ENCODE peak calls at places on chromosomes 3 and 15, in four cellular contexts. U is neuronal stem cell; T is CD8-positive, alpha-beta memory T cell; I is uterus. V is an unnamed sample.
A peak's percentile ranks its signal among the peaks of the same experiment; 100 is the strongest.

GRCh38 chr3:147630921-147631320 is 221.8 kb downstream of the ZIC1 start:
- DNase-seq in T (no peak), I (no peak), U (no peak), V (no peak)

GRCh38 chr15:94692697-94693096 is 461.3 kb downstream of the MCTP2 start:
- DNase-seq in I (no peak), U (no peak), T (no peak), V (no peak)

GRCh38 chr3:23590424-23590823 is 215.3 kb upstream of the UBE2E1 start:
- DNase-seq in U (no peak), T (no peak), I (no peak), V (no peak)

GRCh38 chr3:129383292-129383860 is 45.1 kb downstream of the EFCAB12 start:
- DNase-seq in U (peak; percentile 55), T (peak; percentile 6), I (peak; percentile 43), V (no peak)

GRCh38 chr3:37491343-37491742 is 317.0 kb upstream of the LRRFIP2 start:
- DNase-seq in U (no peak), T (no peak), I (no peak), V (no peak)

GRCh38 chr3:59263152-59263551 is 213.3 kb upstream of the CFAP20DC start:
- DNase-seq in I (no peak), U (no peak), T (no peak), V (no peak)

GRCh38 chr3:32106929-32107362 is 526 bp downstream of the GPD1L start:
- DNase-seq in U (no peak), I (peak; percentile 26), T (no peak), V (no peak)

GRCh38 chr3:58658508-58658907 is 8.1 kb downstream of the FAM3D start:
- DNase-seq in T (no peak), U (no peak), I (no peak), V (no peak)

GRCh38 chr15:69713726-69714559 is 261.3 kb downstream of the RPLP1 start:
- DNase-seq in I (no peak), T (peak; percentile 65), U (no peak), V (no peak)

GRCh38 chr15:99450896-99451358 is 114.9 kb upstream of the MEF2A start:
- DNase-seq in U (no peak), I (peak; percentile 76), T (no peak), V (no peak)

GRCh38 chr3:23344886-23345285 is 141.8 kb downstream of the UBE2E2 start:
- DNase-seq in I (no peak), U (no peak), T (no peak), V (no peak)

GRCh38 chr15:50119063-50119700 is at the start of gene ATP8B4:
- DNase-seq in U (peak; percentile 46), T (no peak), I (no peak), V (no peak)

GRCh38 chr3:150252462-150252861 is 155.6 kb upstream of the TSC22D2 start:
- DNase-seq in I (no peak), T (no peak), U (no peak), V (no peak)

GRCh38 chr15:93523490-93523889 is 434.5 kb upstream of the RGMA start:
- DNase-seq in T (no peak), U (no peak), I (no peak), V (no peak)

GRCh38 chr3:102457644-102458043 is 22.8 kb downstream of the ZPLD1 start:
- DNase-seq in I (no peak), U (no peak), T (no peak), V (no peak)

GRCh38 chr3:188947401-188947982 is 224.3 kb upstream of the TPRG1 start:
- DNase-seq in I (peak; percentile 91), T (no peak), U (peak; percentile 89), V (no peak)

GRCh38 chr3:71425491-71426071 is 157.9 kb downstream of the FOXP1 start:
- DNase-seq in I (no peak), T (no peak), U (no peak), V (no peak)

GRCh38 chr3:108513961-108514360 is 3.6 kb upstream of the MYH15 start:
- DNase-seq in U (no peak), T (no peak), I (no peak), V (no peak)

GRCh38 chr15:80550219-80550909 is 144.7 kb upstream of the ABHD17C start:
- DNase-seq in U (no peak), I (no peak), T (no peak), V (no peak)

GRCh38 chr3:170483485-170484262 is 65.0 kb downstream of the CLDN11 start:
- DNase-seq in T (no peak), U (no peak), I (no peak), V (no peak)

GRCh38 chr15:43168192-43169107 is 16.8 kb upstream of the CCNDBP1 start:
- DNase-seq in T (no peak), I (no peak), U (no peak), V (no peak)

GRCh38 chr3:30620402-30621360 is 14.3 kb downstream of the TGFBR2 start:
- DNase-seq in U (no peak), T (no peak), I (no peak), V (no peak)

GRCh38 chr15:35141743-35142356 is 56.8 kb upstream of the NANOGP8 start:
- DNase-seq in I (no peak), U (no peak), T (no peak), V (no peak)

GRCh38 chr15:44084171-44084570 is 110.9 kb downstream of the FRMD5 start:
- DNase-seq in T (no peak), U (no peak), I (no peak), V (no peak)

GRCh38 chr3:150277444-150277843 is 130.7 kb upstream of the TSC22D2 start:
- DNase-seq in I (no peak), U (no peak), T (no peak), V (no peak)

GRCh38 chr3:178480795-178481194 is 55.4 kb upstream of the KCNMB2 start:
- DNase-seq in U (no peak), T (no peak), I (no peak), V (no peak)

GRCh38 chr3:172692751-172693310 is 18.0 kb downstream of the NCEH1 start:
- DNase-seq in U (no peak), T (no peak), I (no peak), V (no peak)

GRCh38 chr15:70748281-70748747 is 15.0 kb downstream of the UACA start:
- DNase-seq in U (no peak), I (peak; percentile 34), T (no peak), V (no peak)

GRCh38 chr3:88957751-88958452 is 149.5 kb upstream of the EPHA3 start:
- DNase-seq in U (no peak), T (no peak), I (no peak), V (no peak)

GRCh38 chr15:60469893-60470641 is 8.9 kb downstream of the ICE2 start:
- DNase-seq in I (no peak), T (no peak), U (no peak), V (no peak)

GRCh38 chr3:99108508-99108907 is 207.0 kb upstream of the DCBLD2 start:
- DNase-seq in U (no peak), I (no peak), T (no peak), V (no peak)

GRCh38 chr3:47851888-47852603 is 49.1 kb downstream of the DHX30 start:
- DNase-seq in T (no peak), I (no peak), U (no peak), V (no peak)
- H3K4me1 ChIP-seq in T (no peaks in the 10 kb centered on the region), I (no peaks in the 10 kb centered on the region), U (no peaks in the 10 kb centered on the region), V (no peaks in the 10 kb centered on the region)

DNA sequence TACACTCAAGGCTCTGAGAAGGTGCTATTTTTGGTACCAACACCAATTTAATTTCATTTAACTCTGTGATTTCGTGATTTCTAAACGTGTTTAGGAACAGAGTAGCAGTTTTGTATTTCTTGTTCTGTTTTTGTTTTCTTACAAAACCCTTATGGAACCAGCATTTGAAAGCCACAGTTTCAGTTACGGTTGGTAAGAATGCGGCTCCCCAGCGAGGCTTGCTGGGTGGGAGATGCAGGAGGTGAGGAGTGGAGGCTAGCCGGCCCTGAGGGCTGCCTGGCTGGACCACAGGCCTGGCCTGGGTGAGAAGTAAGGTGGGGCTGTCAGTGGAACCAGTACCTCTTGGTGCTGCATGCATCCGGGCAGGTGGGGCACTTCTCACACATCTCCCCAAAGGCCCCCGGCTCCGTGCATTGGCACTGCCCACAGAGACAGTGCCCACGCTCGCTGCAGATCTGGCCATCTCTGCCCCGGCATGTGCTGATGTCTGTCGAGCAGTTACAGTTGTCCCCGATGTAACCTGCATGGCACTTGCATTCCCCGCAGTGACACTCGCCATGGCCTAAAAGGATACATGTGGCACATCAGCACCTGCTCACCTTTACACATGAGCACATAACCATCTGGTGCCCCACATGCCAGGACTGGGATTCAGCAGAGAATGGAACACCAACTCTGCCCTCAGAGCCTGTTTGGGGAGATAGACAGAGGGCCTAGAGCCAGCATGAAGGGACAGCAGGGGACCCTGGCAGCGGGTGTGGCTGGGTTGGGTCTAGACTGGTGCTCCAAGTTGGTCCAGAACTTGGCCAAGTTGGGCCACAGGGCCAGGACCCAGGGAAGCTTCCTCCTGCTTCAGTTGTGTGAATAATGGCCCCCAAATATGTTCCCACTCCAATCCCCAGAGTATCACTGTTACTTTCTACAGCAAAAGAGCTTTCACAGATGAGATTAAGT is 43.4 kb downstream of the UMPS start:
- DNase-seq in U (no peak), I (no peak), T (no peak), V (no peak)
- H3K4me3 ChIP-seq in U (peak overlapping the region; percentile 46), I (no peak overlapping the region), T (no peak overlapping the region), V (no peak overlapping the region)

GRCh38 chr3:13681931-13682330 is 133.0 kb downstream of the FBLN2 start:
- DNase-seq in U (no peak), T (no peak), I (no peak), V (no peak)

GRCh38 chr3:13673207-13673606 is 124.3 kb downstream of the FBLN2 start:
- DNase-seq in I (no peak), U (no peak), T (no peak), V (no peak)

GRCh38 chr3:13676618-13677017 is 127.7 kb downstream of the FBLN2 start:
- DNase-seq in I (no peak), T (no peak), U (no peak), V (no peak)

GRCh38 chr3:13674538-13675185 is 125.7 kb downstream of the FBLN2 start:
- DNase-seq in I (no peak), T (no peak), U (no peak), V (no peak)

GRCh38 chr3:13677272-13677671 is 128.3 kb downstream of the FBLN2 start:
- DNase-seq in U (no peak), I (no peak), T (no peak), V (no peak)
- H3K36me3 ChIP-seq in U (no peaks in the 10 kb centered on the region), I (no peaks in the 10 kb centered on the region), T (no peaks in the 10 kb centered on the region), V (no peaks in the 10 kb centered on the region)

DNA sequence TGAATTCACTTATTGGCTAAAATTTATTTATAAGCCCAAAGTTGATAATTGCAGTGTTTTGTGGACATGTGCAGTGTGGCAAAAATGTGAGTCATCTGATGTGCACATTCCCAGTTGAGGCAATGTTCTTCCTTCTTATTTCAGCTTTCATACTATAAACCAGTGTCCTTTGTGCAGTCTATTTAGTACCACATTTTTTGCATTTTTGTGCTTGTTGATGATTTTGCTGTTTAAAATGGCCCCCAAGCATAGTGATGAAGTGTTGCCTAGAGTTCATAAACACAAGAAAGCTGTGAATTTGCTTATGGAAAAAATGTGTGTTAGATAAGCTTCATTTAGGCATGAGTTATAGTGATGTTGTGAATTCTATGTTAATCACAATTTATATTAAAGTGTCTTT is 19.4 kb upstream of the IL20RB start:
- DNase-seq in I (no peak), U (no peak), T (no peak), V (no peak)
- H3K4me1 ChIP-seq in I (no peaks in the 10 kb centered on the region), U (no peaks in the 10 kb centered on the region), T (peaks cover 22% of the 10 kb centered on the region), V (peaks cover 18% of the 10 kb centered on the region)